ENCODE peak calls at places on chromosomes 11 and 22, in five cellular contexts. One of them, this sample, is unnamed.

GRCh38 chr11:128291043-128291442 is 296.3 kb downstream of the ETS1 start:
- DNase-seq in stimulated activated CD4-positive, alpha-beta T cell treated with anti-CD3 and anti-CD28 coated beads, Interleukin-1b, Interleukin-23, amount 100 ng/mL, for 48 hours: no peak
- DNase-seq in AG09309: no peak
- DNase-seq in amniotic stem cell: no peak
- DNase-seq in HepG2: no peak
- DNase-seq in this sample: peak

GRCh38 chr11:19918302-19919049 is 205.8 kb downstream of the NAV2 start:
- DNase-seq in amniotic stem cell: no peak
- DNase-seq in AG09309: peak
- DNase-seq in stimulated activated CD4-positive, alpha-beta T cell treated with anti-CD3 and anti-CD28 coated beads, Interleukin-1b, Interleukin-23, amount 100 ng/mL, for 48 hours: no peak
- DNase-seq in HepG2: no peak
- DNase-seq in this sample: no peak

GRCh38 chr11:3920148-3920852 is 64.8 kb downstream of the STIM1 start:
- DNase-seq in stimulated activated CD4-positive, alpha-beta T cell treated with anti-CD3 and anti-CD28 coated beads, Interleukin-1b, Interleukin-23, amount 100 ng/mL, for 48 hours: peak
- DNase-seq in HepG2: no peak
- DNase-seq in AG09309: peak
- DNase-seq in amniotic stem cell: no peak
- DNase-seq in this sample: peak

GRCh38 chr22:45629469-45630089 is 42.1 kb upstream of the ATXN10 start:
- DNase-seq in AG09309: no peak
- DNase-seq in stimulated activated CD4-positive, alpha-beta T cell treated with anti-CD3 and anti-CD28 coated beads, Interleukin-1b, Interleukin-23, amount 100 ng/mL, for 48 hours: no peak
- DNase-seq in HepG2: peak
- DNase-seq in amniotic stem cell: no peak
- DNase-seq in this sample: no peak

GRCh38 chr11:102683277-102683676 is 22.3 kb downstream of the MMP27 start:
- DNase-seq in HepG2: no peak
- DNase-seq in amniotic stem cell: no peak
- DNase-seq in stimulated activated CD4-positive, alpha-beta T cell treated with anti-CD3 and anti-CD28 coated beads, Interleukin-1b, Interleukin-23, amount 100 ng/mL, for 48 hours: no peak
- DNase-seq in AG09309: no peak
- DNase-seq in this sample: no peak

GRCh38 chr11:73141309-73142127 is 600 bp downstream of the FCHSD2 start:
- DNase-seq in stimulated activated CD4-positive, alpha-beta T cell treated with anti-CD3 and anti-CD28 coated beads, Interleukin-1b, Interleukin-23, amount 100 ng/mL, for 48 hours: peak
- DNase-seq in amniotic stem cell: peak
- DNase-seq in HepG2: peak
- DNase-seq in AG09309: no peak
- DNase-seq in this sample: peak

GRCh38 chr11:69945157-69945556 is 125.9 kb upstream of the FGF3 start:
- DNase-seq in HepG2: no peak
- DNase-seq in AG09309: no peak
- DNase-seq in amniotic stem cell: no peak
- DNase-seq in stimulated activated CD4-positive, alpha-beta T cell treated with anti-CD3 and anti-CD28 coated beads, Interleukin-1b, Interleukin-23, amount 100 ng/mL, for 48 hours: no peak
- DNase-seq in this sample: no peak

GRCh38 chr11:35103366-35104194 is 35.4 kb upstream of the CD44 start:
- DNase-seq in amniotic stem cell: no peak
- DNase-seq in HepG2: no peak
- DNase-seq in stimulated activated CD4-positive, alpha-beta T cell treated with anti-CD3 and anti-CD28 coated beads, Interleukin-1b, Interleukin-23, amount 100 ng/mL, for 48 hours: no peak
- DNase-seq in AG09309: no peak
- DNase-seq in this sample: no peak

GRCh38 chr22:40499187-40499753 is 128.9 kb downstream of the SGSM3 start:
- DNase-seq in AG09309: peak
- DNase-seq in HepG2: peak
- DNase-seq in stimulated activated CD4-positive, alpha-beta T cell treated with anti-CD3 and anti-CD28 coated beads, Interleukin-1b, Interleukin-23, amount 100 ng/mL, for 48 hours: no peak
- DNase-seq in amniotic stem cell: peak
- DNase-seq in this sample: no peak

GRCh38 chr11:117071344-117071787 is 26.9 kb downstream of the SIK3 start:
- DNase-seq in stimulated activated CD4-positive, alpha-beta T cell treated with anti-CD3 and anti-CD28 coated beads, Interleukin-1b, Interleukin-23, amount 100 ng/mL, for 48 hours: no peak
- DNase-seq in amniotic stem cell: no peak
- DNase-seq in AG09309: no peak
- DNase-seq in HepG2: peak
- DNase-seq in this sample: no peak

GRCh38 chr22:29258407-29259252 is 9.2 kb downstream of the RHBDD3 start:
- DNase-seq in stimulated activated CD4-positive, alpha-beta T cell treated with anti-CD3 and anti-CD28 coated beads, Interleukin-1b, Interleukin-23, amount 100 ng/mL, for 48 hours: no peak
- DNase-seq in amniotic stem cell: no peak
- DNase-seq in AG09309: no peak
- DNase-seq in HepG2: no peak
- DNase-seq in this sample: no peak

This sample was measured in activated CD4-positive, alpha-beta memory T cell treated with anti-CD3 and anti-CD28 coated beads for 36 hours.